ENCODE peak calls at places on chromosomes 11 and 22, in four cellular contexts. One of them, this sample, is unnamed.

GRCh38 chr22:35044607-35045390 is 21.2 kb upstream of the ISX start:
- DNase-seq in H9: no peak
- DNase-seq in mesendoderm: peak
- DNase-seq in mesenchymal stem cell: no peak
- DNase-seq in this sample: no peak

GRCh38 chr22:44297662-44298061 is 15.1 kb downstream of the SHISAL1 start:
- DNase-seq in H9: no peak
- DNase-seq in mesendoderm: no peak
- DNase-seq in mesenchymal stem cell: no peak
- DNase-seq in this sample: peak

GRCh38 chr11:50379484-50379883 is 346.8 kb downstream of the OR4C45 start:
- DNase-seq in H9: no peak
- DNase-seq in mesendoderm: no peak
- DNase-seq in mesenchymal stem cell: no peak
- DNase-seq in this sample: no peak

GRCh38 chr22:32781695-32782094 is 19.8 kb upstream of the TIMP3 start:
- DNase-seq in H9: no peak
- DNase-seq in mesendoderm: no peak
- DNase-seq in mesenchymal stem cell: peak
- DNase-seq in this sample: no peak

GRCh38 chr11:63841554-63841953 is 2.6 kb downstream of the MARK2 start:
- DNase-seq in H9: peak
- DNase-seq in mesendoderm: peak
- DNase-seq in mesenchymal stem cell: peak
- DNase-seq in this sample: no peak

GRCh38 chr11:125923012-125923579 is 18.8 kb downstream of the DDX25 start:
- DNase-seq in H9: peak
- DNase-seq in mesendoderm: peak
- DNase-seq in mesenchymal stem cell: peak
- DNase-seq in this sample: peak

GRCh38 chr11:117083011-117083940 is 15.0 kb downstream of the SIK3 start:
- DNase-seq in H9: no peak
- DNase-seq in mesendoderm: no peak
- DNase-seq in mesenchymal stem cell: no peak
- DNase-seq in this sample: no peak

GRCh38 chr11:114846040-114846791 is 167.9 kb downstream of the NXPE2 start:
- DNase-seq in H9: peak
- DNase-seq in mesendoderm: peak
- DNase-seq in mesenchymal stem cell: peak
- DNase-seq in this sample: no peak

GRCh38 chr11:64132388-64132771 is 33.5 kb downstream of the MACROD1 start:
- DNase-seq in H9: no peak
- DNase-seq in mesendoderm: no peak
- DNase-seq in mesenchymal stem cell: no peak
- DNase-seq in this sample: no peak

GRCh38 chr22:30806391-30806861 is 111.8 kb downstream of the OSBP2 start:
- DNase-seq in H9: peak
- DNase-seq in mesendoderm: peak
- DNase-seq in mesenchymal stem cell: peak
- DNase-seq in this sample: no peak

GRCh38 chr22:31082606-31083376 is 1.7 kb downstream of the SMTN start:
- DNase-seq in H9: peak
- DNase-seq in mesendoderm: peak
- DNase-seq in mesenchymal stem cell: peak
- DNase-seq in this sample: no peak

GRCh38 chr11:126862664-126863247 is 137.8 kb downstream of the KIRREL3 start:
- DNase-seq in H9: peak
- DNase-seq in mesendoderm: peak
- DNase-seq in mesenchymal stem cell: no peak
- DNase-seq in this sample: no peak

GRCh38 chr11:120611576-120611975 is 100.0 kb downstream of the GRIK4 start:
- DNase-seq in H9: peak
- DNase-seq in mesendoderm: no peak
- DNase-seq in mesenchymal stem cell: no peak
- DNase-seq in this sample: no peak

GRCh38 chr11:44257338-44258189 is 52.4 kb downstream of the ALX4 start:
- DNase-seq in H9: no peak
- DNase-seq in mesendoderm: no peak
- DNase-seq in mesenchymal stem cell: no peak
- DNase-seq in this sample: no peak

GRCh38 chr11:96094156-96094555 is 170.2 kb upstream of the MTMR2 start:
- DNase-seq in H9: no peak
- DNase-seq in mesendoderm: no peak
- DNase-seq in mesenchymal stem cell: no peak
- DNase-seq in this sample: no peak

GRCh38 chr11:84541711-84542340 is 1085.3 kb downstream of the DLG2 start:
- DNase-seq in H9: no peak
- DNase-seq in mesendoderm: no peak
- DNase-seq in mesenchymal stem cell: no peak
- DNase-seq in this sample: no peak

GRCh38 chr11:79059171-79059570 is 381.7 kb downstream of the TENM4 start:
- DNase-seq in H9: no peak
- DNase-seq in mesendoderm: no peak
- DNase-seq in mesenchymal stem cell: no peak
- DNase-seq in this sample: no peak

GRCh38 chr22:39900306-39901227 is at the start of gene GRAP2:
- DNase-seq in H9: no peak
- DNase-seq in mesendoderm: no peak
- DNase-seq in mesenchymal stem cell: no peak
- DNase-seq in this sample: no peak

GRCh38 chr11:92852203-92852602 is 117.2 kb upstream of the MTNR1B start:
- DNase-seq in H9: no peak
- DNase-seq in mesendoderm: no peak
- DNase-seq in mesenchymal stem cell: no peak
- DNase-seq in this sample: no peak

GRCh38 chr11:131694526-131695424 is 324.4 kb downstream of the NTM start:
- DNase-seq in H9: peak
- DNase-seq in mesendoderm: peak
- DNase-seq in mesenchymal stem cell: peak
- DNase-seq in this sample: peak

GRCh38 chr22:42691440-42691839 is 29.2 kb downstream of the A4GALT start:
- DNase-seq in H9: no peak
- DNase-seq in mesendoderm: no peak
- DNase-seq in mesenchymal stem cell: no peak
- DNase-seq in this sample: no peak

GRCh38 chr11:4581443-4581842 is at the start of gene OR52I2:
- DNase-seq in H9: no peak
- DNase-seq in mesendoderm: no peak
- DNase-seq in mesenchymal stem cell: no peak
- DNase-seq in this sample: no peak

GRCh38 chr11:58927393-58928081 is 11.8 kb upstream of the GLYATL1 start:
- DNase-seq in H9: peak
- DNase-seq in mesendoderm: peak
- DNase-seq in mesenchymal stem cell: peak
- DNase-seq in this sample: peak

GRCh38 chr11:68551223-68551622 is 90.7 kb downstream of the PPP6R3 start:
- DNase-seq in H9: no peak
- DNase-seq in mesendoderm: no peak
- DNase-seq in mesenchymal stem cell: no peak
- DNase-seq in this sample: no peak

GRCh38 chr11:113577356-113578163 is 102.4 kb upstream of the DRD2 start:
- DNase-seq in H9: peak
- DNase-seq in mesendoderm: no peak
- DNase-seq in mesenchymal stem cell: no peak
- DNase-seq in this sample: no peak

GRCh38 chr11:6378695-6378989 is 11.6 kb upstream of the SMPD1 start:
- DNase-seq in H9: no peak
- DNase-seq in mesendoderm: no peak
- DNase-seq in mesenchymal stem cell: no peak
- DNase-seq in this sample: no peak

GRCh38 chr11:118975771-118976709 is 4.5 kb downstream of the FOXR1 start:
- DNase-seq in H9: no peak
- DNase-seq in mesendoderm: no peak
- DNase-seq in mesenchymal stem cell: no peak
- DNase-seq in this sample: no peak

GRCh38 chr11:103994111-103994510 is 42.3 kb upstream of the DDI1 start:
- DNase-seq in H9: no peak
- DNase-seq in mesendoderm: no peak
- DNase-seq in mesenchymal stem cell: no peak
- DNase-seq in this sample: no peak

GRCh38 chr22:29320546-29320945 is 5.0 kb upstream of the RASL10A start:
- DNase-seq in H9: no peak
- DNase-seq in mesendoderm: peak
- DNase-seq in mesenchymal stem cell: peak
- DNase-seq in this sample: no peak

GRCh38 chr22:28769394-28770085 is 3.0 kb upstream of the CCDC117 start:
- DNase-seq in H9: no peak
- DNase-seq in mesendoderm: no peak
- DNase-seq in mesenchymal stem cell: no peak
- DNase-seq in this sample: no peak

GRCh38 chr11:25970726-25971508 is 361.0 kb upstream of the ANO3 start:
- DNase-seq in H9: no peak
- DNase-seq in mesendoderm: peak
- DNase-seq in mesenchymal stem cell: no peak
- DNase-seq in this sample: no peak

GRCh38 chr11:11065396-11065795 is 207.5 kb upstream of the ZBED5 start:
- DNase-seq in H9: peak
- DNase-seq in mesendoderm: no peak
- DNase-seq in mesenchymal stem cell: no peak
- DNase-seq in this sample: no peak

GRCh38 chr11:132058211-132058772 is 687.9 kb downstream of the NTM start:
- DNase-seq in H9: no peak
- DNase-seq in mesendoderm: peak
- DNase-seq in mesenchymal stem cell: peak
- DNase-seq in this sample: no peak

GRCh38 chr11:34721646-34722045 is 100.8 kb downstream of the EHF start:
- DNase-seq in H9: no peak
- DNase-seq in mesendoderm: no peak
- DNase-seq in mesenchymal stem cell: peak
- DNase-seq in this sample: no peak

GRCh38 chr22:25696763-25697710 is 45.0 kb upstream of the MYO18B start:
- DNase-seq in H9: no peak
- DNase-seq in mesendoderm: no peak
- DNase-seq in mesenchymal stem cell: no peak
- DNase-seq in this sample: no peak
- H2BK120ac ChIP-seq in H9: no peak
- H2BK120ac ChIP-seq in mesendoderm: no peak
- H2BK120ac ChIP-seq in mesenchymal stem cell: no peak
- H2BK120ac ChIP-seq in this sample: no peak

DNA sequence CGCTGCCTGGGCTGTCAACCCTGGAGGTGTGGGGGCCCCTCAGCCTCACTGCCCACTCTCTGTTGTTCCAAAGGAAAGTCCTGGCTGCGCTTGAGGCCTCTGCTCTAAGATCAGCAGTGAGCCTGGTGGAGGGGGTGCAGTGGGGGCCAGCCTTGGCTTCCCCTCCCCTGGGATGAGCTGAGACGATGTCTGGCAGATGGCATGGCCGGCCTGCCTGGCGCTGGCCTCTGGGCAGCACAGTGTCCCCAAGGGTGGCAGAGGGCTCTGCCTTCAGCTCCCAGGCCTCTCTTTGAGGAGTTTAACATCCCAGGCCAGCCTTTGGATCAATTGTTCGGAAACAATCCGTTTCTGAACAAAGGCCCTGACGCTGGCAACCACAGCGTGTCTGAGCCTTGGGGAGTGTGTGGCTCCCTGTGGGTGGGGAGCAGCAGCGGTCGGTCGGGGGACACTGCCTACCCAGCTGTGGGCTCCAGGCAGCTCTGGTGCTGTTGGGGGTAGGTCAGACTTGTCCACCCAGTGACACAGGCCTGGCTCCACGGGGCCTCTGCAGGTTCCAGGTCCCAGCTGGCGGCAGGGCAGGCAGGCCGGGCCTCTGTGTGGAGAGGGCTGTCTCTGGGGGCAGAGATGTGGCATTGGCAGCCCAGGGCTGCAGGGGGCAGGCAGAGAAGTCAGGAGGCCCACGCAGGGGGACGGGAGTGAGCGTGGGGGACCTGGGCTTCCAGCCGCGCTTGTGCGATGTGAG is 12.1 kb downstream of the TSPAN4 start:
- DNase-seq in H9: no peak
- DNase-seq in mesendoderm: no peak
- DNase-seq in mesenchymal stem cell: no peak
- DNase-seq in this sample: no peak
- H3K4ac ChIP-seq in H9: no peak
- H3K4ac ChIP-seq in mesendoderm: no peak
- H3K4ac ChIP-seq in mesenchymal stem cell: no peak
- H3K4ac ChIP-seq in this sample: no peak

DNA sequence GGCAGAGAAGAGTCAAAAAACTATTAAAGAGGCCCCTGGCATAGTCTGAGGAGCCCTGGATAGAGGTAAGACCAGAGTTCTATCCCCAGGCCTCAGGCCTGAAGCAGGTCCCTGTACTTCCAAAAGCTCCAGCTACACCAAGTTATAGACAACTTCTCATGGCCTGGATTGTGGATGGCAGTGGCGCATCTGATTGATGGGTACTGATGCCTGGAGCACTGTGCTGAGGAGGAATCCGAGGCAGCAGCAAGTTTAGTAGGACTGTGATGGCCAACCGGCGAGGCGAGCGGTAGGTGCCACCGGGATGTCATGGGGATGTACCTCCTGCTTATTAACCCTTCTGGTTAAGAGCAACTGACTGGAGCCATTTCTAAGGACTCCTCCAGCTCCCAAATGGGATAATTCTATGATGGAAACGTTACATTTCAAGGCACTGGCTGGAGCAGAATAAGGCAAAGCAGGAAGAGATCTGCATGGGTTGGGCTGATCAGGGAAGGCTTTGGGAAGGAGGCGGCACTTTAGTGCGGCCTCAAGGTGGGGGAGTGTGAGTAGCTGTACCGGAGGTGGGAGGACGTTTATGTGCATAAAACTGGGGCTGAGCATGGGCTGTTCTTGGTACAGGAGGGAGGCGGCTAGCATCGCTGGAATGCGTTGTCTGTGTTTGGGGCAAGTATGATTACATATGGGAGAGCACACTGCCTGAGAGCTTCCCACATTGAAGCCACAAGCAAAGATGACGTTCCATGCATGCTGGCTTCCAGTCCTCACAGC is 24.2 kb upstream of the JAM3 start:
- DNase-seq in H9: no peak
- DNase-seq in mesendoderm: no peak
- DNase-seq in mesenchymal stem cell: no peak
- DNase-seq in this sample: no peak
- H3K9ac ChIP-seq in H9: no peak
- H3K9ac ChIP-seq in mesendoderm: no peak
- H3K9ac ChIP-seq in mesenchymal stem cell: no peak
- H3K9ac ChIP-seq in this sample: no peak

GRCh38 chr11:942853-943252 is 17.2 kb downstream of the AP2A2 start:
- DNase-seq in H9: no peak
- DNase-seq in mesendoderm: no peak
- DNase-seq in mesenchymal stem cell: peak
- DNase-seq in this sample: no peak
- H2BK120ac ChIP-seq in H9: no peak
- H2BK120ac ChIP-seq in mesendoderm: no peak
- H2BK120ac ChIP-seq in mesenchymal stem cell: no peak
- H2BK120ac ChIP-seq in this sample: no peak

This sample was measured in neuronal stem cell.